ENCODE peak calls at places on chromosomes 2 and 18, in nine cellular contexts. Y, U, O, G, J, T, C, E and Z are unnamed samples.

GRCh38 chr2:72041638-72042111 is 106.0 kb downstream of the CYP26B1 start:
- DNase-seq in G (no peak), C (no peak), U (peak), Y (no peak), E (no peak), T (no peak), J (no peak), O (no peak), Z (no peak)

GRCh38 chr2:210376618-210377175 is 61.7 kb upstream of the MYL1 start:
- DNase-seq in C (no peak), T (no peak), E (no peak), G (no peak), J (no peak), O (no peak), U (no peak), Y (no peak), Z (no peak)

GRCh38 chr18:13137041-13137938 is 81.3 kb upstream of the LDLRAD4 start:
- DNase-seq in O (peak), E (no peak), J (no peak), C (no peak), Y (no peak), G (peak), T (peak), U (no peak), Z (peak)

GRCh38 chr2:160418398-160418765 is 75.2 kb downstream of the RBMS1 start:
- DNase-seq in Y (no peak), T (no peak), G (no peak), O (no peak), J (no peak), U (no peak), E (no peak), C (no peak), Z (no peak)

GRCh38 chr2:231752056-231752455 is 29.0 kb downstream of the PDE6D start:
- DNase-seq in U (no peak), E (no peak), Y (no peak), C (no peak), O (no peak), T (no peak), J (no peak), G (peak), Z (no peak)

GRCh38 chr18:73880387-73880786 is 267.2 kb downstream of the FBXO15 start:
- DNase-seq in O (no peak), Y (no peak), T (no peak), U (no peak), G (no peak), E (no peak), J (no peak), C (no peak), Z (peak)

GRCh38 chr2:222613715-222614331 is 42.1 kb downstream of the FARSB start:
- DNase-seq in G (peak), Y (no peak), U (no peak), O (peak), J (peak), T (no peak), C (no peak), E (no peak), Z (peak)

GRCh38 chr2:209305746-209306196 is 118.1 kb upstream of the MAP2 start:
- DNase-seq in E (no peak), G (no peak), T (no peak), C (no peak), O (no peak), J (no peak), U (no peak), Y (no peak), Z (no peak)

GRCh38 chr18:8084160-8084559 is 517.0 kb downstream of the PTPRM start:
- DNase-seq in Y (no peak), E (no peak), G (peak), J (peak), C (no peak), T (peak), U (no peak), O (peak), Z (peak)

GRCh38 chr2:218745559-218746469 is 35.2 kb downstream of the TTLL4 start:
- DNase-seq in T (no peak), C (no peak), J (peak), E (no peak), G (peak), U (no peak), O (no peak), Y (no peak), Z (peak)

GRCh38 chr2:236169741-236170654 is 1.8 kb upstream of the GBX2 start:
- DNase-seq in J (no peak), G (no peak), T (no peak), O (peak), Y (no peak), E (no peak), C (no peak), U (no peak), Z (no peak)

GRCh38 chr2:157559461-157559860 is 69.2 kb downstream of the ACVR1C start:
- DNase-seq in U (no peak), E (no peak), O (peak), Y (no peak), C (no peak), T (no peak), G (no peak), J (no peak), Z (no peak)

GRCh38 chr2:70710276-70710675 is 57.7 kb downstream of the ADD2 start:
- DNase-seq in O (no peak), C (no peak), J (no peak), T (no peak), E (no peak), U (no peak), G (no peak), Y (no peak), Z (no peak)

GRCh38 chr2:47201224-47201623 is 46.1 kb upstream of the STPG4 start:
- DNase-seq in U (no peak), O (no peak), Y (no peak), J (no peak), E (no peak), C (no peak), G (peak), T (no peak), Z (no peak)

GRCh38 chr2:34012728-34013302 is 413.7 kb upstream of the FAM98A start:
- DNase-seq in E (no peak), O (peak), J (peak), T (peak), G (peak), C (no peak), U (peak), Y (no peak), Z (peak)
- TF ChIP-seq CTCF in E (peak), O (peak), J (peak), T (no peak), G (peak), C (peak), U (peak), Y (peak), Z (peak)

GRCh38 chr2:226965376-226965775 is 129.5 kb downstream of the RHBDD1 start:
- DNase-seq in E (no peak), J (no peak), T (no peak), U (no peak), C (no peak), G (peak), Y (no peak), O (no peak), Z (no peak)

GRCh38 chr2:226970362-226970761 is 134.5 kb downstream of the RHBDD1 start:
- DNase-seq in C (no peak), U (no peak), T (no peak), Y (no peak), E (no peak), G (no peak), O (no peak), J (no peak), Z (no peak)

GRCh38 chr2:226971029-226971584 is 135.3 kb downstream of the RHBDD1 start:
- DNase-seq in U (no peak), C (no peak), T (no peak), E (no peak), G (no peak), Y (no peak), O (no peak), J (no peak), Z (no peak)

GRCh38 chr2:226971770-226972169 is 135.9 kb downstream of the RHBDD1 start:
- DNase-seq in J (no peak), T (no peak), E (no peak), U (no peak), O (no peak), Y (no peak), C (no peak), G (no peak), Z (no peak)

GRCh38 chr2:226969412-226969811 is 133.6 kb downstream of the RHBDD1 start:
- DNase-seq in U (no peak), Y (no peak), E (no peak), J (no peak), G (peak), O (no peak), T (no peak), C (no peak), Z (peak)
- H3K4me3 ChIP-seq in U (no peak), Y (no peak), E (peak), J (no peak), G (no peak), O (no peak), T (no peak), C (no peak), Z (no peak)

DNA sequence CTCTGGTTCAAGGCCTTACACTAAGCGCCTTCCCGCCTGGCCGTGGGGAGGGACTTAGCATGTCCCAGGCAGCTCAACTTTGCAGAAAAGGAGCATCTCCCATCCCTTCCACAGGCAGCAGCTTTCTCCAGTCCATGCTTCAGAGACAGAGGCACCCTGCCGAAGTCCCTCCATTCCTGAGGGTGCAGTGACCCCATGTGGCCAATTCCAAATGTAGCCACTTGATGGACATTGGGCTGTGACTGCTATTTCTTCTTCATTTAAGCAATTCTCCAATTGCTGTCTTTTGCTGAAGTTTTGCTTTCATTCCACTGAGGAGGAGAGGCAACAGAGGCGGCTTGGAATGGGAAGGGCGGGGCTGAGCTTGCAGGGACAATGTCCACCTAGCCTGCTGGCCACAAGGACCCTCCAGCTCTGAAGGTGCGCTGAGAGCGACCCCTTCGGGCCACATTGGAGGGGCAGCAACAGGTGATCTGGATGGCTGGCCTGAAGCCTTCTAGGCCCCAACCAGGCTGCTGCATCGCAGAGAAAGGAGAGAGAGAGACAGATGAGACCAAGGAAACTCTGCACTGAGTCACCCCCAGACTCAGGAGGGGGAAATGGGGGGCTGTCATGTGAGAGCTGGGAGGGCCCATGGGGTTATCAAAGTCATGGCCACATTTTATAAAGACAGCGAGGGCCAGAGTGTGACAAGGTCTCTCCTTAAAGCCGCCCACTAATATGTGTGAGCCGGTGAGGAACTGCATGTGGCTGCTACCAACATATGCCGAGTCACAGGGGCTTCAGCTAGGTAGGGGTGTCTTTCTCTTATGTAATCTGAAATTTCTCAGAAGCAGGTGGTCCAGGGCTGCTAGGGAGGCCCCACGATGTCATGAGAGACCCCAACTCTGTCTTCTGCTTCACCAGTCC is 61.3 kb downstream of the LONRF2 start:
- DNase-seq in E (no peak), O (peak), Y (no peak), C (no peak), T (peak), J (peak), G (peak), U (peak), Z (peak)
- TF ChIP-seq CTCF in E (peak), O (peak), Y (peak), C (peak), T (peak), J (peak), G (peak), U (peak), Z (peak)

GRCh38 chr2:28096421-28096820 is 205.9 kb downstream of the BABAM2 start:
- DNase-seq in J (no peak), G (no peak), E (no peak), C (no peak), U (no peak), O (no peak), T (no peak), Y (no peak), Z (peak)
- H3K4me3 ChIP-seq in J (no peak), G (no peak), E (no peak), C (no peak), U (no peak), O (no peak), T (no peak), Y (no peak), Z (no peak)

GRCh38 chr2:37378411-37378810 is 34.0 kb downstream of the QPCT start:
- DNase-seq in E (no peak), Y (no peak), C (no peak), T (no peak), O (no peak), J (peak), G (peak), U (no peak), Z (peak)

GRCh38 chr2:37376421-37377186 is 32.2 kb downstream of the QPCT start:
- DNase-seq in Y (peak), J (no peak), U (no peak), O (no peak), T (no peak), C (no peak), G (peak), E (no peak), Z (peak)

GRCh38 chr2:37371979-37372378 is 27.5 kb downstream of the QPCT start:
- DNase-seq in G (no peak), E (no peak), T (no peak), J (no peak), U (no peak), C (no peak), O (no peak), Y (no peak), Z (no peak)

GRCh38 chr2:37377187-37377532 is 32.7 kb downstream of the QPCT start:
- DNase-seq in E (no peak), J (no peak), O (no peak), T (no peak), U (no peak), C (no peak), G (peak), Y (no peak), Z (peak)

DNA sequence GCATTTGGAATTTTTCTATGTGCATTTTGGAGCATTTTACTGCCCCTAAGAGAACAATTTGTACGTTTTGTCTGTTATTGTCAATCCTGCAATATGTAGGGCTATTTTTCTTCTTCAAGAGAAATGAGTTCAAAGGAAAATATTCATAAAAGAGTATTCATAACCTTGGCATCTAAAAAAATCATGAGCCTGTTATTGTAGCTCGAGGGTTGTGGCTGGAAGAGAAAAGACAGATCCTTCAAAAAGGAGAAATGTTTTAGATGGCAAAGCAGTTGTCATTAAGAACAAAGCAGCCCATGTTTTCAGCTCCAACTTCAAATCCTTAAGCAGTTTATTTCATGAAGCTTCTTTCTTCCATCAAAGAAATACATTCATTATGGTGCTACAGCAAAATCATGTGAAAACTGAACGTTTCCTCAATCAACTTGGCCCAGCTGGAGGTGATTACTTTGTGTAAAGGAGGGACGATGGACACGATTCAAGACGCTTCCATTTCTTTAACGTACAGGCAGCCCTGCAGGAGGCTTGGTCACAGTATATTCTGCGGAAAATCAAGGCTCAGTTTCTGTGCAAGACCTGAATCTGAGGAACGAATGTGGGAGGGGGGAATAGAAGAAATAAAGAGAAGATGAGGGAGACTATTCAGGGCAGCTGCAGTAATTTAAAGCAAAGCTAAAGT is 31.4 kb downstream of the QPCT start:
- DNase-seq in J (no peak), T (no peak), C (no peak), E (no peak), G (peak), O (no peak), Y (no peak), U (no peak), Z (no peak)
- TF ChIP-seq CTCF in J (no peak), T (no peak), C (no peak), E (no peak), G (no peak), O (no peak), Y (no peak), U (no peak), Z (no peak)

GRCh38 chr18:38244360-38244940 is 678.9 kb upstream of the CELF4 start:
- DNase-seq in U (no peak), C (no peak), G (no peak), T (no peak), Y (no peak), O (no peak), J (no peak), E (no peak), Z (no peak)
- H3K4me3 ChIP-seq in U (no peak), C (no peak), G (no peak), T (no peak), Y (no peak), O (no peak), J (no peak), E (no peak), Z (no peak)

GRCh38 chr18:63679820-63680606 is 18.3 kb upstream of the SERPINB3 start:
- DNase-seq in G (no peak), U (no peak), J (no peak), Y (no peak), C (no peak), T (no peak), E (no peak), O (no peak), Z (no peak)

GRCh38 chr18:63681449-63682381 is 20.0 kb upstream of the SERPINB3 start:
- DNase-seq in G (no peak), O (no peak), T (no peak), C (no peak), Y (no peak), J (no peak), E (no peak), U (no peak), Z (no peak)

GRCh38 chr18:63677490-63678225 is 16.0 kb upstream of the SERPINB3 start:
- DNase-seq in T (no peak), O (no peak), C (no peak), G (no peak), U (no peak), E (no peak), Y (no peak), J (no peak), Z (no peak)

GRCh38 chr18:63676927-63677326 is 15.2 kb upstream of the SERPINB3 start:
- DNase-seq in O (no peak), Y (no peak), G (no peak), C (no peak), J (no peak), E (no peak), T (no peak), U (no peak), Z (no peak)

GRCh38 chr18:63676526-63676925 is 14.8 kb upstream of the SERPINB3 start:
- DNase-seq in U (no peak), G (no peak), O (peak), Y (no peak), J (no peak), T (no peak), C (no peak), E (no peak), Z (no peak)
- TF ChIP-seq CTCF in U (no peak), G (peak), O (peak), Y (peak), J (peak), T (no peak), C (peak), E (no peak), Z (peak)

GRCh38 chr2:33134086-33134763 is 187.5 kb downstream of the LTBP1 start:
- DNase-seq in Y (peak), T (peak), O (peak), J (peak), G (peak), C (no peak), E (peak), U (peak), Z (peak)
- H3K4me3 ChIP-seq in Y (peak), T (peak), O (no peak), J (peak), G (peak), C (peak), E (peak), U (no peak), Z (peak)

GRCh38 chr18:47595816-47596501 is 334.5 kb downstream of the SMAD2 start:
- DNase-seq in J (no peak), T (peak), U (no peak), Y (no peak), O (peak), E (no peak), G (no peak), C (no peak), Z (no peak)
- TF ChIP-seq CTCF in J (peak), T (peak), U (no peak), Y (no peak), O (peak), E (no peak), G (peak), C (no peak), Z (no peak)